ENCODE peak calls at places on chromosomes 6 and 20, in six cellular contexts. E is stomach, O is sigmoid colon, L is uterus, M is HCT116, I is A549. U is an unnamed sample.

GRCh38 chr20:18611492-18611891 is 23.6 kb downstream of the DTD1 start:
- DNase-seq in I (no peak), L (no peak), M (no peak), O (no peak), E (no peak), U (no peak)

GRCh38 chr6:22056398-22056797 is 240.4 kb downstream of the PRL start:
- DNase-seq in M (no peak), E (no peak), O (no peak), I (no peak), L (no peak), U (no peak)

GRCh38 chr6:54491431-54491830 is 183.2 kb downstream of the TINAG start:
- DNase-seq in I (no peak), E (no peak), M (no peak), O (no peak), L (no peak), U (no peak)

GRCh38 chr20:41510224-41510623 is 108.0 kb downstream of the CHD6 start:
- DNase-seq in O (no peak), L (no peak), I (no peak), E (no peak), M (no peak), U (no peak)

GRCh38 chr6:42041131-42042055 is 8.9 kb upstream of the TAF8 start:
- DNase-seq in L (no peak), E (no peak), M (no peak), O (peak), I (no peak), U (no peak)

GRCh38 chr6:165118736-165119135 is 190.7 kb downstream of the C6orf118 start:
- DNase-seq in I (no peak), E (no peak), M (no peak), L (no peak), O (no peak), U (no peak)

GRCh38 chr20:6395695-6396094 is 272.9 kb upstream of the FERMT1 start:
- DNase-seq in L (no peak), M (no peak), E (no peak), I (peak), O (no peak), U (peak)

GRCh38 chr6:154606457-154606856 is 96.0 kb upstream of the CNKSR3 start:
- DNase-seq in M (no peak), I (no peak), L (no peak), E (no peak), O (no peak), U (peak)

GRCh38 chr6:143959865-143960264 is 48.2 kb downstream of the PLAGL1 start:
- DNase-seq in E (no peak), M (no peak), L (no peak), I (no peak), O (no peak), U (no peak)

GRCh38 chr6:50123686-50124085 is 74.0 kb upstream of the DEFB112 start:
- DNase-seq in I (no peak), M (no peak), O (no peak), E (no peak), L (no peak), U (no peak)

GRCh38 chr6:5509106-5509505 is 247.8 kb downstream of the FARS2 start:
- DNase-seq in L (no peak), O (no peak), E (no peak), I (no peak), M (no peak), U (no peak)

GRCh38 chr6:125095501-125096301 is 57.9 kb upstream of the TPD52L1 start:
- DNase-seq in L (no peak), O (no peak), M (no peak), E (no peak), I (no peak), U (no peak)

GRCh38 chr20:12056836-12057235 is 139.1 kb downstream of the BTBD3 start:
- DNase-seq in E (no peak), L (no peak), M (no peak), I (no peak), O (no peak), U (peak)

GRCh38 chr20:47201074-47201730 is 155.3 kb downstream of the ZMYND8 start:
- DNase-seq in I (peak), L (no peak), O (no peak), E (no peak), M (peak), U (no peak)

GRCh38 chr6:63928613-63929012 is 293.0 kb downstream of the PHF3 start:
- DNase-seq in O (no peak), L (no peak), I (no peak), M (no peak), E (no peak), U (no peak)

GRCh38 chr20:36344517-36345132 is 38.5 kb downstream of the DLGAP4 start:
- DNase-seq in I (peak), E (peak), M (peak), L (no peak), O (no peak), U (peak)

GRCh38 chr6:1436334-1437306 is 47.2 kb downstream of the FOXF2 start:
- DNase-seq in E (peak), M (peak), O (no peak), I (peak), L (no peak), U (peak)

GRCh38 chr20:3655032-3655405 is 8.2 kb downstream of the GFRA4 start:
- DNase-seq in E (no peak), I (no peak), L (no peak), O (no peak), M (no peak), U (no peak)

GRCh38 chr6:69820438-69820837 is 23.6 kb upstream of the LMBRD1 start:
- DNase-seq in O (no peak), M (no peak), E (no peak), I (no peak), L (no peak), U (no peak)

GRCh38 chr6:77451466-77451865 is 11.8 kb downstream of the HTR1B start:
- DNase-seq in L (no peak), M (no peak), O (no peak), I (no peak), E (no peak), U (no peak)

GRCh38 chr6:28741363-28741762 is 182.4 kb downstream of the TRIM27 start:
- DNase-seq in O (no peak), L (no peak), I (no peak), E (no peak), M (no peak), U (no peak)

GRCh38 chr20:2066461-2067122 is 35.0 kb upstream of the STK35 start:
- DNase-seq in L (no peak), M (no peak), E (no peak), I (no peak), O (no peak), U (no peak)

GRCh38 chr20:45336530-45337366 is 11.5 kb downstream of the SDC4 start:
- DNase-seq in I (peak), E (peak), O (peak), L (peak), M (no peak), U (no peak)

GRCh38 chr6:45710304-45710821 is 305.3 kb downstream of the CLIC5 start:
- DNase-seq in M (no peak), O (no peak), E (peak), L (no peak), I (peak), U (peak)

GRCh38 chr20:58519940-58520712 is 4.9 kb upstream of the APCDD1L start:
- DNase-seq in L (no peak), E (no peak), I (no peak), O (peak), M (no peak), U (no peak)

GRCh38 chr6:144145546-144145945 is 4.8 kb upstream of the STX11 start:
- DNase-seq in E (no peak), I (no peak), M (no peak), O (no peak), L (no peak), U (no peak)

GRCh38 chr20:57711826-57712225 is 2.0 kb upstream of the PMEPA1 start:
- DNase-seq in O (no peak), E (no peak), I (no peak), M (no peak), L (no peak), U (no peak)

GRCh38 chr6:56890683-56891429 is 64.1 kb upstream of the BEND6 start:
- DNase-seq in M (no peak), L (no peak), E (no peak), O (no peak), I (peak), U (peak)

GRCh38 chr20:23350007-23350854 is at the start of gene NXT1:
- DNase-seq in L (peak), M (peak), E (peak), O (peak), I (peak), U (peak)

GRCh38 chr20:23356203-23356602 is 5.6 kb downstream of the NXT1 start:
- DNase-seq in L (no peak), I (no peak), E (no peak), O (no peak), M (no peak), U (no peak)

GRCh38 chr20:23347791-23348190 is 2.8 kb upstream of the NXT1 start:
- DNase-seq in M (no peak), L (no peak), O (no peak), I (no peak), E (no peak), U (no peak)

GRCh38 chr20:23349338-23350006 is 1.1 kb upstream of the NXT1 start:
- DNase-seq in I (no peak), E (no peak), M (no peak), L (peak), O (no peak), U (no peak)

GRCh38 chr20:23350855-23351838 is 556 bp downstream of the NXT1 start:
- DNase-seq in I (peak), O (peak), M (peak), E (peak), L (peak), U (peak)
- TF ChIP-seq POLR2A in I (no peak), O (no peak), M (no peak), E (no peak), L (no peak), U (no peak)

GRCh38 chr6:26185004-26185403 is 97.8 kb downstream of the HFE start:
- DNase-seq in O (no peak), I (no peak), E (no peak), M (no peak), L (no peak), U (no peak)

GRCh38 chr6:26184492-26184891 is 97.3 kb downstream of the HFE start:
- DNase-seq in I (no peak), O (no peak), M (no peak), L (no peak), E (no peak), U (no peak)

GRCh38 chr6:26183237-26183580 is 96.0 kb downstream of the HFE start:
- DNase-seq in O (no peak), I (no peak), L (no peak), M (no peak), E (no peak), U (no peak)

GRCh38 chr6:26185802-26186201 is 98.6 kb downstream of the HFE start:
- DNase-seq in E (no peak), I (no peak), L (no peak), M (no peak), O (no peak), U (no peak)

GRCh38 chr6:26183581-26184408 is 96.6 kb downstream of the HFE start:
- DNase-seq in M (no peak), L (peak), I (peak), O (peak), E (peak), U (peak)
- H3K4me3 ChIP-seq in M (no peak), L (peak), I (peak), O (peak), E (peak), U (peak)

GRCh38 chr6:162074641-162075040 is 652.9 kb downstream of the PRKN start:
- DNase-seq in I (no peak), E (no peak), L (no peak), O (no peak), M (no peak), U (no peak)
- TF ChIP-seq POLR2A in I (no peak), E (no peak), L (no peak), O (no peak), M (no peak), U (no peak)

GRCh38 chr6:122755901-122756300 is 23.6 kb upstream of the FABP7 start:
- DNase-seq in O (no peak), E (no peak), L (no peak), M (no peak), I (no peak), U (no peak)

GRCh38 chr6:122754191-122754731 is 25.3 kb upstream of the FABP7 start:
- DNase-seq in E (no peak), M (no peak), O (no peak), I (no peak), L (no peak), U (no peak)

GRCh38 chr6:122752493-122752892 is 27.0 kb upstream of the FABP7 start:
- DNase-seq in O (no peak), M (no peak), L (no peak), E (no peak), I (no peak), U (no peak)

GRCh38 chr6:122752990-122753687 is 26.4 kb upstream of the FABP7 start:
- DNase-seq in O (no peak), L (no peak), E (no peak), M (no peak), I (no peak), U (no peak)

DNA sequence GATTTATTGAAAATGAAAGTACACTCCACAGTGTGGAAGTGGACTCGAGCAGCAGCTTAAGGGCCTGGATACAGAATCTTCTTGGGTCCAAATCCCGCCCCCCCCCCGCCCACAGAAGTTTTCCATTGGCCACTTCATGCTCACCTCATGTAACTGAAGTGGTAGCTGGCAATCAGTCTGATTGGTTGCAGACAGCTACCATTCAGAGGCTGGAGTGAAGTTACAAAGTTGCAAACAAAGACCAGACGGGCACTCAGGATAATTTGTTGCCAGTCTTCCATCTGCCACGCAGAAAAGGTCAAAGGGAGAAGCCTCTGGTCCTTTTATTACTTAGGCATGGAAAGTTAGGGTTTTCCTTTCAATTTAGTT is 25.8 kb upstream of the FABP7 start:
- DNase-seq in O (no peak), E (no peak), L (no peak), I (no peak), M (no peak), U (no peak)
- H3K4me3 ChIP-seq in O (no peak), E (no peak), L (peak), I (no peak), M (no peak), U (no peak)

GRCh38 chr20:62489186-62489939 is 13.6 kb upstream of the GATA5 start:
- DNase-seq in M (no peak), I (peak), L (no peak), E (no peak), O (no peak), U (no peak)
- TF ChIP-seq POLR2A in M (no peak), I (no peak), L (no peak), E (no peak), O (no peak), U (no peak)

DNA sequence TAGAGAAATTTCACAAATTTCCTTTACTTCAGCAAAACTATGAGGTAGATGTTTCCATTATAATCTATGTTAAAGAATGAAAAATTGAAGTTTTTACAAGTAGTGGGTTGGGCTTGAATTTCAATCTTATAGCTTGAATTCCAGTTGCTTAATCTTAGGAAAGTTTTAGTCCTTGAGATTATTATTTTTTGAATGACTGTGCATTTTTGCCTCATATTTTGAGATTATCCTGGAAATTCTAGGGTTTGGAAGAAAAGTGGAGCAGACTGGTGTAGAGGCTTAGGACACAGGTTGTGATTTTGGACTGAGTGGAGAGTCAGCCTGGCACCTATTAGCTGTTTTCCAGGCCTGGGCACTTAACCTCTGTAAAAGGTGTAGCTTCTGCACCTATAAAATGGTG is 5.7 kb downstream of the MTCL3 start:
- DNase-seq in E (no peak), I (no peak), M (no peak), O (no peak), L (no peak), U (no peak)
- H3K4me3 ChIP-seq in E (no peak), I (no peak), M (no peak), O (no peak), L (no peak), U (no peak)

GRCh38 chr6:151390276-151391020 is 911 bp downstream of the ZBTB2 start:
- DNase-seq in E (peak), M (peak), O (peak), I (peak), L (peak), U (peak)
- TF ChIP-seq POLR2A in E (no peak), M (no peak), O (peak), I (peak), L (peak), U (peak)